ENCODE peak calls at places on chromosomes 6 and 20, in four cellular contexts. T is T47D, N is psoas muscle, Y is fibroblast of lung. D is an unnamed sample.
A peak's percentile ranks its signal among the peaks of the same experiment; 100 is the strongest.

GRCh38 chr6:1027109-1027794 is 284.6 kb upstream of the FOXQ1 start:
- DNase-seq in T (no peak), N (no peak), Y (no peak), D (no peak)

GRCh38 chr6:157406666-157407065 is 25.7 kb downstream of the ZDHHC14 start:
- DNase-seq in T (no peak), N (no peak), Y (no peak), D (no peak)

GRCh38 chr20:60474385-60474910 is 516.2 kb downstream of the CDH26 start:
- DNase-seq in T (no peak), N (no peak), Y (no peak), D (no peak)

GRCh38 chr6:146915671-146916127 is 288.5 kb upstream of the STXBP5 start:
- DNase-seq in T (no peak), N (no peak), Y (peak; percentile 64), D (no peak)

GRCh38 chr6:90080876-90081464 is 186.7 kb downstream of the GJA10 start:
- DNase-seq in T (no peak), N (no peak), Y (no peak), D (peak; percentile 36)

GRCh38 chr6:34680802-34681515 is 15.6 kb downstream of the ILRUN start:
- DNase-seq in T (no peak), N (no peak), Y (peak; percentile 69), D (peak; percentile 51)

GRCh38 chr6:16721977-16722376 is 39.3 kb downstream of the ATXN1 start:
- DNase-seq in T (no peak), N (no peak), Y (peak; percentile 67), D (no peak)

GRCh38 chr6:106099235-106099537 is 13.1 kb downstream of the PRDM1 start:
- DNase-seq in T (no peak), N (no peak), Y (no peak), D (no peak)

GRCh38 chr6:144285548-144285797 is 338 bp downstream of the UTRN start:
- DNase-seq in T (no peak), N (no peak), Y (no peak), D (no peak)

GRCh38 chr20:50110141-50111047 is 2.6 kb downstream of the UBE2V1 start:
- DNase-seq in T (peak; percentile 56), N (no peak), Y (peak; percentile 79), D (peak; percentile 65)

D was measured in GM20000.